ENCODE peak calls at places on chromosome 3, in four cellular contexts. One of them, this sample, is unnamed.
A peak's percentile ranks its signal among the peaks of the same experiment; 100 is the strongest.

GRCh38 chr3:186220365-186220764 is 111.5 kb upstream of the ETV5 start:
- DNase-seq in K562: no peak
- DNase-seq in HepG2: no peak
- DNase-seq in GM12878: no peak
- DNase-seq in this sample: no peak

GRCh38 chr3:171132873-171133272 is 106.4 kb upstream of the SLC2A2 start:
- DNase-seq in K562: no peak
- DNase-seq in HepG2: no peak
- DNase-seq in GM12878: no peak
- DNase-seq in this sample: no peak

GRCh38 chr3:4852780-4853748 is 126.2 kb upstream of the BHLHE40 start:
- DNase-seq in K562: no peak
- DNase-seq in HepG2: no peak
- DNase-seq in GM12878: no peak
- DNase-seq in this sample: no peak

GRCh38 chr3:72818092-72818721 is 30.0 kb downstream of the SHQ1 start:
- DNase-seq in K562: no peak
- DNase-seq in HepG2: no peak
- DNase-seq in GM12878: no peak
- DNase-seq in this sample: no peak

GRCh38 chr3:107347717-107348116 is 29.5 kb upstream of the CCDC54 start:
- DNase-seq in K562: no peak
- DNase-seq in HepG2: peak; percentile 3
- DNase-seq in GM12878: no peak
- DNase-seq in this sample: no peak

GRCh38 chr3:113340785-113341184 is 100.5 kb downstream of the CFAP44 start:
- DNase-seq in K562: no peak
- DNase-seq in HepG2: no peak
- DNase-seq in GM12878: no peak
- DNase-seq in this sample: no peak

GRCh38 chr3:44883999-44884431 is 9.6 kb downstream of the TGM4 start:
- DNase-seq in K562: no peak
- DNase-seq in HepG2: no peak
- DNase-seq in GM12878: no peak
- DNase-seq in this sample: no peak

GRCh38 chr3:29335438-29335837 is 54.6 kb downstream of the RBMS3 start:
- DNase-seq in K562: no peak
- DNase-seq in HepG2: no peak
- DNase-seq in GM12878: no peak
- DNase-seq in this sample: peak; percentile 24

GRCh38 chr3:122642935-122643334 is 37.7 kb upstream of the PARP14 start:
- DNase-seq in K562: no peak
- DNase-seq in HepG2: no peak
- DNase-seq in GM12878: peak; percentile 65
- DNase-seq in this sample: no peak

GRCh38 chr3:130725746-130726145 is 20.9 kb downstream of the PIK3R4 start:
- DNase-seq in K562: no peak
- DNase-seq in HepG2: no peak
- DNase-seq in GM12878: no peak
- DNase-seq in this sample: no peak

GRCh38 chr3:32200490-32200889 is 38.0 kb upstream of the CMTM8 start:
- DNase-seq in K562: no peak
- DNase-seq in HepG2: no peak
- DNase-seq in GM12878: no peak
- DNase-seq in this sample: no peak

GRCh38 chr3:45775571-45776290 is 20.6 kb downstream of the SLC6A20 start:
- DNase-seq in K562: no peak
- DNase-seq in HepG2: no peak
- DNase-seq in GM12878: no peak
- DNase-seq in this sample: no peak

GRCh38 chr3:65194044-65194714 is 506.4 kb upstream of the ADAMTS9 start:
- DNase-seq in K562: no peak
- DNase-seq in HepG2: no peak
- DNase-seq in GM12878: no peak
- DNase-seq in this sample: no peak
- TF ChIP-seq TCF7 in K562: no peak
- TF ChIP-seq TCF7 in HepG2: no peak
- TF ChIP-seq TCF7 in GM12878: no peak
- TF ChIP-seq TCF7 in this sample: no peak

GRCh38 chr3:149203758-149204157 is 17.9 kb downstream of the CP start:
- DNase-seq in K562: no peak
- DNase-seq in HepG2: no peak
- DNase-seq in GM12878: peak; percentile 50
- DNase-seq in this sample: no peak

GRCh38 chr3:149197669-149198068 is 24.0 kb downstream of the CP start:
- DNase-seq in K562: no peak
- DNase-seq in HepG2: no peak
- DNase-seq in GM12878: no peak
- DNase-seq in this sample: peak; percentile 54

GRCh38 chr3:149198611-149199010 is 23.0 kb downstream of the CP start:
- DNase-seq in K562: no peak
- DNase-seq in HepG2: no peak
- DNase-seq in GM12878: no peak
- DNase-seq in this sample: peak; percentile 40

GRCh38 chr3:149195221-149195620 is 26.4 kb downstream of the CP start:
- DNase-seq in K562: no peak
- DNase-seq in HepG2: no peak
- DNase-seq in GM12878: no peak
- DNase-seq in this sample: no peak

DNA sequence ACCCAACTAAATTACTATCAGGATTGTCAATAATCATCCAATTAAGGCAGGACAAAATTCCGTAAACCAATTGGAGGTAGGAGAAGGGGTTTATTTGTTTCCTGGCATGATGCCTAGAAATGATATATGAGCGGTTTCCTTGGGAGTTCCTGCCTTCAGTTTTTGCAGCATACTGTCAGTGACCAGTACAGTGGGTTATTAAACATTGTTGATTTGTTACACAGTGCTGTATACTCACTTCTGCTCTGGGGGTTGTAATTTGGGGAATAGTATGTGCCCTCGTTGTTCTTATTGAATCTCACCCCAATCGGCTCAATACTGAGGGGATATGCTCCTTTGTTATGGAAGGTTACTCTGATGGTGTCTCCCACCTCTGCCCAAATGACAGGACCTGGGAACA is 22.2 kb downstream of the CP start:
- DNase-seq in K562: no peak
- DNase-seq in HepG2: no peak
- DNase-seq in GM12878: no peak
- DNase-seq in this sample: no peak
- TF ChIP-seq TCF7 in K562: no peak
- TF ChIP-seq TCF7 in HepG2: no peak
- TF ChIP-seq TCF7 in GM12878: no peak
- TF ChIP-seq TCF7 in this sample: no peak

GRCh38 chr3:9455596-9455995 is 58.2 kb downstream of the SETD5 start:
- DNase-seq in K562: no peak
- DNase-seq in HepG2: no peak
- DNase-seq in GM12878: no peak
- DNase-seq in this sample: no peak
- TF ChIP-seq TCF7 in K562: no peak
- TF ChIP-seq TCF7 in HepG2: no peak
- TF ChIP-seq TCF7 in GM12878: no peak
- TF ChIP-seq TCF7 in this sample: no peak

GRCh38 chr3:194251891-194252560 is 99.1 kb downstream of the CPN2 start:
- DNase-seq in K562: no peak
- DNase-seq in HepG2: no peak
- DNase-seq in GM12878: no peak
- DNase-seq in this sample: no peak

GRCh38 chr3:194256040-194256945 is 94.8 kb downstream of the CPN2 start:
- DNase-seq in K562: peak; percentile 60
- DNase-seq in HepG2: no peak
- DNase-seq in GM12878: no peak
- DNase-seq in this sample: no peak

GRCh38 chr3:194253270-194253669 is 97.9 kb downstream of the CPN2 start:
- DNase-seq in K562: no peak
- DNase-seq in HepG2: no peak
- DNase-seq in GM12878: no peak
- DNase-seq in this sample: no peak

GRCh38 chr3:194255252-194256039 is 95.7 kb downstream of the CPN2 start:
- DNase-seq in K562: peak; percentile 92
- DNase-seq in HepG2: peak; percentile 71
- DNase-seq in GM12878: peak; percentile 11
- DNase-seq in this sample: no peak

GRCh38 chr3:194254032-194254431 is 97.1 kb downstream of the CPN2 start:
- DNase-seq in K562: no peak
- DNase-seq in HepG2: no peak
- DNase-seq in GM12878: no peak
- DNase-seq in this sample: no peak
- TF ChIP-seq TCF7 in K562: no peak
- TF ChIP-seq TCF7 in HepG2: no peak
- TF ChIP-seq TCF7 in GM12878: no peak
- TF ChIP-seq TCF7 in this sample: no peak

GRCh38 chr3:112302061-112302830 is 8.2 kb upstream of the SLC9C1 start:
- DNase-seq in K562: peak; percentile 4
- DNase-seq in HepG2: no peak
- DNase-seq in GM12878: no peak
- DNase-seq in this sample: peak; percentile 20

GRCh38 chr3:112306825-112307224 is 12.8 kb upstream of the SLC9C1 start:
- DNase-seq in K562: no peak
- DNase-seq in HepG2: no peak
- DNase-seq in GM12878: no peak
- DNase-seq in this sample: no peak

GRCh38 chr3:112304611-112305010 is 10.6 kb upstream of the SLC9C1 start:
- DNase-seq in K562: no peak
- DNase-seq in HepG2: no peak
- DNase-seq in GM12878: no peak
- DNase-seq in this sample: no peak

GRCh38 chr3:112302881-112303761 is 9.1 kb upstream of the SLC9C1 start:
- DNase-seq in K562: no peak
- DNase-seq in HepG2: no peak
- DNase-seq in GM12878: no peak
- DNase-seq in this sample: peak; percentile 37

DNA sequence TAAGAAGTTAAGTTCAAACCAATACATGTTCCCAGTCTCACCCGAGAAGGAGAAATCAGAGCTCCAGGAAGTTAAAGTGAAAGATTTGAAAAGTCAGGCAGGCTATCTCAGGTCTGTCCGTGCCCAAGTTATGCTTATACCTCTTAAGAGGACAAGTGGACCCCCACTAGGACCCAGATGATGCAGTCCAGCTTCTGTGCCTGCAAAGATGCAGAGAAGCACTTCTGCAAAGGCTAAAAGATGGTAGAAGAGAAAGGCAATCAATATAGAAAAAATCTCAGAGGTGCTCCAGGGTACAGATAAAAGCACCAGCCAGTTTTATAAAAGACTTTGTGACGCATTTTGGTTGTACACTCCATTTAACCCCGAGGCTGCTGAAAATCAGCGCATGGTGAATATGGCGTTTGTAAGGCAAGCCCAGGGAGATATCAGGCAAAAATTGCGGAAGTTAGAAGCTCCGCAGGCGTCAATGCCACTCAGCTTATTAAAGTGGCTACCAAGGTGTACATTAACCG is 9.9 kb upstream of the SLC9C1 start:
- DNase-seq in K562: no peak
- DNase-seq in HepG2: no peak
- DNase-seq in GM12878: no peak
- DNase-seq in this sample: no peak
- TF ChIP-seq TCF7 in K562: no peak
- TF ChIP-seq TCF7 in HepG2: no peak
- TF ChIP-seq TCF7 in GM12878: no peak
- TF ChIP-seq TCF7 in this sample: no peak

GRCh38 chr3:159877924-159878323 is 110.7 kb upstream of the IL12A start:
- DNase-seq in K562: no peak
- DNase-seq in HepG2: no peak
- DNase-seq in GM12878: no peak
- DNase-seq in this sample: no peak
- TF ChIP-seq TCF7 in K562: no peak
- TF ChIP-seq TCF7 in HepG2: no peak
- TF ChIP-seq TCF7 in GM12878: no peak
- TF ChIP-seq TCF7 in this sample: no peak